ENCODE peak calls at places on chromosomes 5 and 9, in six cellular contexts. F is CD4-positive, alpha-beta memory T cell; V is NCI-H748 treated with DMSO at 0.1 percent for 48 hours; K is AG09319; U is AG08395; R is NCI-H2029. M is an unnamed sample.

GRCh38 chr5:173663810-173664526 is 47.5 kb upstream of the BOD1 start:
- DNase-seq in F (no peak), V (peak), K (no peak), U (peak), R (no peak), M (no peak)

GRCh38 chr5:137194300-137194699 is 304.8 kb downstream of the SPOCK1 start:
- DNase-seq in F (no peak), V (no peak), K (no peak), U (no peak), R (no peak), M (no peak)

GRCh38 chr5:163503106-163504090 is 2.0 kb upstream of the MAT2B start:
- DNase-seq in F (peak), V (no peak), K (peak), U (peak), R (no peak), M (peak)

GRCh38 chr5:7372399-7372798 is 23.5 kb upstream of the ADCY2 start:
- DNase-seq in F (no peak), V (no peak), K (no peak), U (no peak), R (no peak), M (no peak)

GRCh38 chr9:36839131-36839885 is 194.8 kb downstream of the PAX5 start:
- DNase-seq in F (no peak), V (no peak), K (no peak), U (no peak), R (no peak), M (no peak)

GRCh38 chr9:127223810-127224177 is 40.8 kb upstream of the GARNL3 start:
- DNase-seq in F (no peak), V (no peak), K (no peak), U (no peak), R (no peak), M (no peak)

GRCh38 chr9:113879318-113879717 is 3.2 kb downstream of the ZNF618 start:
- DNase-seq in F (no peak), V (no peak), K (no peak), U (no peak), R (no peak), M (no peak)

GRCh38 chr5:131441184-131441583 is 177.3 kb downstream of the CDC42SE2 start:
- DNase-seq in F (no peak), V (no peak), K (no peak), U (no peak), R (no peak), M (no peak)

GRCh38 chr5:140806834-140807775 is at the start of gene PCDHA4:
- DNase-seq in F (no peak), V (peak), K (no peak), U (no peak), R (peak), M (peak)

GRCh38 chr5:104189909-104190308 is 627.3 kb upstream of the NUDT12 start:
- DNase-seq in F (no peak), V (no peak), K (no peak), U (no peak), R (no peak), M (no peak)

GRCh38 chr9:116327702-116328440 is 174.3 kb downstream of the PAPPA start:
- DNase-seq in F (no peak), V (no peak), K (no peak), U (peak), R (no peak), M (peak)

GRCh38 chr5:72499730-72500129 is 7.5 kb downstream of the ZNF366 start:
- DNase-seq in F (no peak), V (no peak), K (no peak), U (no peak), R (no peak), M (no peak)

GRCh38 chr9:34457266-34458012 is 931 bp downstream of the FAM219A start:
- DNase-seq in F (peak), V (peak), K (peak), U (peak), R (peak), M (peak)

GRCh38 chr9:26904070-26904469 is 11.5 kb upstream of the CAAP1 start:
- DNase-seq in F (no peak), V (no peak), K (no peak), U (no peak), R (no peak), M (no peak)

GRCh38 chr9:126383395-126384104 is 56.9 kb downstream of the MVB12B start:
- DNase-seq in F (no peak), V (no peak), K (no peak), U (no peak), R (no peak), M (no peak)

GRCh38 chr9:77802512-77803293 is 154.6 kb upstream of the GNA14 start:
- DNase-seq in F (no peak), V (peak), K (no peak), U (no peak), R (peak), M (no peak)

GRCh38 chr9:132348676-132349075 is 6.1 kb downstream of the SETX start:
- DNase-seq in F (no peak), V (no peak), K (no peak), U (no peak), R (no peak), M (no peak)

GRCh38 chr5:116507051-116507537 is 67.5 kb downstream of the SEMA6A start:
- DNase-seq in F (no peak), V (no peak), K (no peak), U (peak), R (no peak), M (no peak)